ENCODE peak calls at places on chromosomes 4 and X, in five cellular contexts. L is myocyte, P is pancreas, F is nucleus accumbens, I is tibial artery. S is an unnamed sample.

GRCh38 chr4:152536545-152537182 is 772 bp upstream of the FBXW7 start:
- DNase-seq in L (peak), P (no peak), F (no peak), I (peak), S (peak)

GRCh38 chr4:22515888-22516541 is at the start of gene ADGRA3:
- DNase-seq in L (peak), P (peak), F (no peak), I (peak), S (peak)

GRCh38 chr4:10403633-10404445 is 53.4 kb downstream of the ZNF518B start:
- DNase-seq in L (peak), P (peak), F (no peak), I (no peak), S (peak)

GRCh38 chrX:12686324-12686723 is 104.9 kb upstream of the PRPS2 start:
- DNase-seq in L (no peak), P (no peak), F (no peak), I (no peak), S (no peak)

GRCh38 chr4:77120888-77121508 is 36.0 kb upstream of the CCNG2 start:
- DNase-seq in L (no peak), P (peak), F (no peak), I (no peak), S (no peak)

GRCh38 chr4:185396724-185397402 is at the start of gene ANKRD37:
- DNase-seq in L (peak), P (peak), F (peak), I (no peak), S (peak)

GRCh38 chr4:186881521-186882220 is 158.0 kb upstream of the FAT1 start:
- DNase-seq in L (peak), P (no peak), F (no peak), I (no peak), S (peak)

GRCh38 chr4:66736593-66736992 is 808.7 kb downstream of the CENPC start:
- DNase-seq in L (no peak), P (no peak), F (no peak), I (no peak), S (no peak)

GRCh38 chr4:41438564-41438963 is 99.4 kb upstream of the LIMCH1 start:
- DNase-seq in L (no peak), P (no peak), F (no peak), I (no peak), S (peak)

GRCh38 chr4:123352966-123353365 is 43.6 kb upstream of the SPRY1 start:
- DNase-seq in L (no peak), P (no peak), F (no peak), I (no peak), S (no peak)

GRCh38 chrX:34638116-34638515 is 19.0 kb downstream of the TMEM47 start:
- DNase-seq in L (peak), P (no peak), F (no peak), I (no peak), S (peak)

GRCh38 chr4:158193171-158193749 is 17.0 kb upstream of the TMEM144 start:
- DNase-seq in L (peak), P (no peak), F (no peak), I (no peak), S (peak)

GRCh38 chr4:25113915-25114904 is 46.0 kb downstream of the SEPSECS start:
- DNase-seq in L (peak), P (no peak), F (no peak), I (no peak), S (peak)

GRCh38 chr4:150540959-150541360 is 41.0 kb upstream of the MAB21L2 start:
- DNase-seq in L (no peak), P (no peak), F (no peak), I (no peak), S (peak)

GRCh38 chr4:83535945-83536648 is at the start of gene GPAT3:
- DNase-seq in L (peak), P (peak), F (peak), I (peak), S (peak)

GRCh38 chrX:130108647-130109428 is 1.5 kb downstream of the ELF4 start:
- DNase-seq in L (peak), P (no peak), F (no peak), I (peak), S (peak)

GRCh38 chrX:21975827-21976226 is 35.3 kb downstream of the SMS start:
- DNase-seq in L (peak), P (no peak), F (no peak), I (no peak), S (peak)

GRCh38 chrX:42131856-42132255 is 208.5 kb upstream of the CASK start:
- DNase-seq in L (no peak), P (no peak), F (no peak), I (no peak), S (no peak)

GRCh38 chr4:125283702-125284279 is 31.0 kb upstream of the FAT4 start:
- DNase-seq in L (peak), P (no peak), F (no peak), I (no peak), S (peak)

GRCh38 chr4:145936142-145937020 is 2.2 kb downstream of the ZNF827 start:
- DNase-seq in L (peak), P (peak), F (peak), I (peak), S (peak)

GRCh38 chr4:123304151-123305021 is 92.2 kb upstream of the SPRY1 start:
- DNase-seq in L (no peak), P (no peak), F (no peak), I (no peak), S (no peak)

GRCh38 chr4:3780347-3781171 is 14.4 kb downstream of the ADRA2C start:
- DNase-seq in L (no peak), P (peak), F (no peak), I (no peak), S (no peak)

GRCh38 chr4:104966349-104967033 is 180.2 kb upstream of the TET2 start:
- DNase-seq in L (no peak), P (no peak), F (no peak), I (no peak), S (peak)

GRCh38 chr4:113951263-113951662 is 28.2 kb downstream of the ARSJ start:
- DNase-seq in L (peak), P (no peak), F (no peak), I (no peak), S (peak)

GRCh38 chrX:24646745-24647182 is 383 bp downstream of the PCYT1B start:
- DNase-seq in L (peak), P (no peak), F (no peak), I (no peak), S (peak)

GRCh38 chr4:134024251-134024650 is 177.3 kb downstream of the PABPC4L start:
- DNase-seq in L (peak), P (no peak), F (no peak), I (no peak), S (peak)

GRCh38 chrX:54181196-54181953 is 1.7 kb downstream of the FAM120C start:
- DNase-seq in L (no peak), P (no peak), F (no peak), I (no peak), S (peak)